ENCODE peak calls at places on chromosomes 11 and 22, in nine cellular contexts. One of them, this sample, is unnamed.

GRCh38 chr11:68550485-68550817 is 89.9 kb downstream of the PPP6R3 start:
- DNase-seq in T-helper 2 cell: no peak
- DNase-seq in T follicular helper cell: no peak
- DNase-seq in anterior cingulate cortex: no peak
- DNase-seq in central memory CD4-positive, alpha-beta T cell: peak
- DNase-seq in brain microvascular endothelial cell: peak
- DNase-seq in mucosa of descending colon: no peak
- DNase-seq in retina: no peak
- DNase-seq in T-cell: no peak
- DNase-seq in this sample: peak

GRCh38 chr22:44870021-44870420 is 117.6 kb downstream of the ARHGAP8 start:
- DNase-seq in T-helper 2 cell: no peak
- DNase-seq in T follicular helper cell: no peak
- DNase-seq in anterior cingulate cortex: no peak
- DNase-seq in central memory CD4-positive, alpha-beta T cell: no peak
- DNase-seq in brain microvascular endothelial cell: no peak
- DNase-seq in mucosa of descending colon: no peak
- DNase-seq in retina: no peak
- DNase-seq in T-cell: no peak
- DNase-seq in this sample: no peak

GRCh38 chr11:120225372-120225909 is 14.5 kb upstream of the POU2F3 start:
- DNase-seq in T-helper 2 cell: no peak
- DNase-seq in T follicular helper cell: no peak
- DNase-seq in anterior cingulate cortex: no peak
- DNase-seq in central memory CD4-positive, alpha-beta T cell: no peak
- DNase-seq in brain microvascular endothelial cell: no peak
- DNase-seq in mucosa of descending colon: no peak
- DNase-seq in retina: no peak
- DNase-seq in T-cell: no peak
- DNase-seq in this sample: no peak

GRCh38 chr11:85718991-85719807 is 33.2 kb upstream of the CCDC89 start:
- DNase-seq in T-helper 2 cell: no peak
- DNase-seq in T follicular helper cell: no peak
- DNase-seq in anterior cingulate cortex: peak
- DNase-seq in central memory CD4-positive, alpha-beta T cell: no peak
- DNase-seq in brain microvascular endothelial cell: peak
- DNase-seq in mucosa of descending colon: no peak
- DNase-seq in retina: peak
- DNase-seq in T-cell: no peak
- DNase-seq in this sample: no peak

GRCh38 chr11:92739020-92739419 is 230.4 kb upstream of the MTNR1B start:
- DNase-seq in T-helper 2 cell: no peak
- DNase-seq in T follicular helper cell: no peak
- DNase-seq in anterior cingulate cortex: no peak
- DNase-seq in central memory CD4-positive, alpha-beta T cell: no peak
- DNase-seq in brain microvascular endothelial cell: peak
- DNase-seq in mucosa of descending colon: no peak
- DNase-seq in retina: no peak
- DNase-seq in T-cell: no peak
- DNase-seq in this sample: no peak

GRCh38 chr11:61880454-61880853 is 10.9 kb downstream of the FADS3 start:
- DNase-seq in T-helper 2 cell: no peak
- DNase-seq in T follicular helper cell: no peak
- DNase-seq in anterior cingulate cortex: no peak
- DNase-seq in central memory CD4-positive, alpha-beta T cell: no peak
- DNase-seq in brain microvascular endothelial cell: no peak
- DNase-seq in mucosa of descending colon: no peak
- DNase-seq in retina: no peak
- DNase-seq in T-cell: no peak
- DNase-seq in this sample: no peak

GRCh38 chr22:36816635-36817428 is at the start of gene PVALB:
- DNase-seq in T-helper 2 cell: peak
- DNase-seq in T follicular helper cell: no peak
- DNase-seq in anterior cingulate cortex: no peak
- DNase-seq in central memory CD4-positive, alpha-beta T cell: no peak
- DNase-seq in brain microvascular endothelial cell: peak
- DNase-seq in mucosa of descending colon: peak
- DNase-seq in retina: peak
- DNase-seq in T-cell: no peak
- DNase-seq in this sample: no peak

GRCh38 chr11:23729088-23729487 is 767.8 kb upstream of the LUZP2 start:
- DNase-seq in T-helper 2 cell: no peak
- DNase-seq in T follicular helper cell: no peak
- DNase-seq in anterior cingulate cortex: no peak
- DNase-seq in central memory CD4-positive, alpha-beta T cell: no peak
- DNase-seq in brain microvascular endothelial cell: no peak
- DNase-seq in mucosa of descending colon: no peak
- DNase-seq in retina: no peak
- DNase-seq in T-cell: no peak
- DNase-seq in this sample: no peak

GRCh38 chr11:65891180-65892136 is 985 bp downstream of the CCDC85B start:
- DNase-seq in T-helper 2 cell: peak
- DNase-seq in T follicular helper cell: no peak
- DNase-seq in anterior cingulate cortex: no peak
- DNase-seq in central memory CD4-positive, alpha-beta T cell: no peak
- DNase-seq in brain microvascular endothelial cell: no peak
- DNase-seq in mucosa of descending colon: peak
- DNase-seq in retina: peak
- DNase-seq in T-cell: no peak
- DNase-seq in this sample: no peak

GRCh38 chr22:21725956-21726649 is 9.5 kb downstream of the YPEL1 start:
- DNase-seq in T-helper 2 cell: no peak
- DNase-seq in T follicular helper cell: no peak
- DNase-seq in anterior cingulate cortex: no peak
- DNase-seq in central memory CD4-positive, alpha-beta T cell: no peak
- DNase-seq in brain microvascular endothelial cell: no peak
- DNase-seq in mucosa of descending colon: no peak
- DNase-seq in retina: no peak
- DNase-seq in T-cell: no peak
- DNase-seq in this sample: no peak

GRCh38 chr22:44658371-44658953 is 43.5 kb upstream of the PRR5 start:
- DNase-seq in T-helper 2 cell: no peak
- DNase-seq in T follicular helper cell: no peak
- DNase-seq in anterior cingulate cortex: peak
- DNase-seq in central memory CD4-positive, alpha-beta T cell: no peak
- DNase-seq in brain microvascular endothelial cell: peak
- DNase-seq in mucosa of descending colon: no peak
- DNase-seq in retina: peak
- DNase-seq in T-cell: no peak
- DNase-seq in this sample: no peak

This sample was measured in naive thymus-derived CD4-positive, alpha-beta T cell.